ENCODE peak calls at places on chromosomes 11 and 22, in six cellular contexts. L, O, U, Q, K and F are unnamed samples.

GRCh38 chr11:63516109-63516508 is 10.2 kb downstream of the LGALS12 start:
- DNase-seq in L (no peak), O (no peak), U (no peak), Q (no peak), K (no peak), F (no peak)

GRCh38 chr11:66277475-66278391 is at the start of gene CNIH2:
- DNase-seq in L (peak; percentile 78), O (no peak), U (no peak), Q (no peak), K (peak; percentile 57), F (no peak)

GRCh38 chr22:28819253-28820096 is 19.1 kb upstream of the XBP1 start:
- DNase-seq in L (no peak), O (no peak), U (no peak), Q (no peak), K (no peak), F (no peak)

GRCh38 chr22:47231759-47232158 is 469.3 kb downstream of the TBC1D22A start:
- DNase-seq in L (no peak), O (no peak), U (no peak), Q (no peak), K (no peak), F (no peak)

GRCh38 chr11:125348141-125348651 is 147.9 kb downstream of the FEZ1 start:
- DNase-seq in L (peak; percentile 60), O (no peak), U (peak; percentile 96), Q (no peak), K (no peak), F (no peak)

GRCh38 chr11:120121336-120121735 is 16.6 kb downstream of the TRIM29 start:
- DNase-seq in L (no peak), O (no peak), U (no peak), Q (no peak), K (peak; percentile 62), F (no peak)

GRCh38 chr11:48081151-48082010 is 101.0 kb downstream of the PTPRJ start:
- DNase-seq in L (no peak), O (peak; percentile 59), U (no peak), Q (no peak), K (no peak), F (peak; percentile 56)

GRCh38 chr11:114719562-114719961 is 41.2 kb downstream of the NXPE2 start:
- DNase-seq in L (no peak), O (no peak), U (no peak), Q (no peak), K (no peak), F (no peak)

GRCh38 chr11:37002831-37003230 is 404.8 kb upstream of the RAG2 start:
- DNase-seq in L (no peak), O (no peak), U (no peak), Q (no peak), K (no peak), F (no peak)

GRCh38 chr11:44072757-44073658 is 6.9 kb downstream of the ACCS start:
- DNase-seq in L (no peak), O (no peak), U (no peak), Q (no peak), K (no peak), F (no peak)

GRCh38 chr11:66541892-66542291 is 4.0 kb downstream of the ZDHHC24 start:
- DNase-seq in L (no peak), O (no peak), U (no peak), Q (no peak), K (no peak), F (no peak)

GRCh38 chr11:110529043-110529442 is 99.3 kb downstream of the FDX1 start:
- DNase-seq in L (no peak), O (no peak), U (no peak), Q (no peak), K (peak; percentile 62), F (no peak)

GRCh38 chr11:134155946-134156865 is 67.6 kb downstream of the NCAPD3 start:
- DNase-seq in L (no peak), O (no peak), U (no peak), Q (no peak), K (no peak), F (no peak)

GRCh38 chr11:134157451-134157850 is 66.3 kb downstream of the NCAPD3 start:
- DNase-seq in L (no peak), O (no peak), U (no peak), Q (no peak), K (no peak), F (no peak)

GRCh38 chr11:134155456-134155855 is 68.3 kb downstream of the NCAPD3 start:
- DNase-seq in L (no peak), O (no peak), U (no peak), Q (no peak), K (no peak), F (no peak)

GRCh38 chr11:134159652-134160051 is 64.1 kb downstream of the NCAPD3 start:
- DNase-seq in L (peak; percentile 31), O (no peak), U (no peak), Q (no peak), K (no peak), F (no peak)

GRCh38 chr11:134158023-134158422 is 65.7 kb downstream of the NCAPD3 start:
- DNase-seq in L (no peak), O (no peak), U (no peak), Q (no peak), K (no peak), F (no peak)
- H3K4me1 ChIP-seq in L (no peaks in the 10 kb centered on the region), O (no peaks in the 10 kb centered on the region), U (no peaks in the 10 kb centered on the region), Q (no peaks in the 10 kb centered on the region), K (no peaks in the 10 kb centered on the region), F (no peaks in the 10 kb centered on the region)

GRCh38 chr22:41180926-41181325 is 24.2 kb upstream of the L3MBTL2 start:
- DNase-seq in L (no peak), O (no peak), U (no peak), Q (no peak), K (no peak), F (no peak)
- H2AK5ac ChIP-seq in L (no peak overlapping the region), O (no peak overlapping the region), U (no peak overlapping the region), Q (no peak overlapping the region), K (no peak overlapping the region), F (no peak overlapping the region)

GRCh38 chr11:102155676-102156075 is 45.4 kb downstream of the YAP1 start:
- DNase-seq in L (no peak), O (peak; percentile 51), U (no peak), Q (no peak), K (no peak), F (peak; percentile 43)
- H3K4me1 ChIP-seq in L (no peaks in the 10 kb centered on the region), O (peaks cover 17% of the 10 kb centered on the region), U (peaks cover 2% of the 10 kb centered on the region), Q (no peaks in the 10 kb centered on the region), K (no peaks in the 10 kb centered on the region), F (peaks cover 1% of the 10 kb centered on the region)

GRCh38 chr22:30324008-30324730 is 2.6 kb downstream of the TBC1D10A start:
- DNase-seq in L (no peak), O (peak; percentile 47), U (no peak), Q (no peak), K (no peak), F (peak; percentile 53)

GRCh38 chr22:30326704-30327362 is at the start of gene TBC1D10A:
- DNase-seq in L (peak; percentile 92), O (peak; percentile 86), U (peak; percentile 89), Q (peak; percentile 98), K (peak; percentile 97), F (peak; percentile 86)

GRCh38 chr22:30325724-30326703 is 727 bp downstream of the TBC1D10A start:
- DNase-seq in L (peak; percentile 49), O (no peak), U (no peak), Q (peak; percentile 37), K (no peak), F (peak; percentile 47)

GRCh38 chr22:30327864-30328345 is 1.2 kb upstream of the TBC1D10A start:
- DNase-seq in L (no peak), O (no peak), U (no peak), Q (peak; percentile 57), K (peak; percentile 69), F (peak; percentile 22)

GRCh38 chr22:30325065-30325720 is 1.5 kb downstream of the TBC1D10A start:
- DNase-seq in L (no peak), O (peak; percentile 90), U (no peak), Q (no peak), K (peak; percentile 32), F (peak; percentile 98)
- H2AK5ac ChIP-seq in L (no peak overlapping the region), O (peak overlapping the region; percentile 90), U (no peak overlapping the region), Q (no peak overlapping the region), K (no peak overlapping the region), F (no peak overlapping the region)

DNA sequence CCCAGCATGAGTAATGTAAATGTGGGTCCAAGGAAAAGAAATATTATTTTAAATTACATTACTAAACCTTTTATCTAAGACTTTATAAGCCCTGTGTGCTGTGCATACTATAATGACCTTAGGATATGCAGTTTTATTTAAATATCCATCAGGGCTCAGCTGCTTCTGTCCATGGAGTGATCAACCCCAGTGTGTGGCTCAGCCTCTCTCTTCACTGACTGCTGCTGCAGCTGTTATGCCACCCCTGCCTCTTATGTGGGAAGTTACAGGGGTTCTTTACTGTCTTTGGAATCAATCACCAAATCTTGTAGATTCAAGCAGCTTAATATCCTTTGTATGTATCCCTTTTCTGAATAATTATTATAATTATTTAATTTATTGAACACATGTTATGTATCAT is 54.4 kb downstream of the FAT3 start:
- DNase-seq in L (no peak), O (no peak), U (no peak), Q (no peak), K (no peak), F (no peak)
- H3K4me1 ChIP-seq in L (no peaks in the 10 kb centered on the region), O (no peaks in the 10 kb centered on the region), U (peaks cover 2% of the 10 kb centered on the region), Q (no peaks in the 10 kb centered on the region), K (no peaks in the 10 kb centered on the region), F (peaks cover 2% of the 10 kb centered on the region)

GRCh38 chr11:94975599-94975998 is 2.1 kb downstream of the KDM4D start:
- DNase-seq in L (no peak), O (no peak), U (no peak), Q (no peak), K (no peak), F (no peak)

GRCh38 chr11:94974178-94974577 is 669 bp downstream of the KDM4D start:
- DNase-seq in L (no peak), O (no peak), U (no peak), Q (no peak), K (no peak), F (no peak)

GRCh38 chr11:94968334-94968958 is 4.9 kb downstream of the CWC15 start:
- DNase-seq in L (no peak), O (peak; percentile 60), U (no peak), Q (no peak), K (peak; percentile 8), F (peak; percentile 67)

DNA sequence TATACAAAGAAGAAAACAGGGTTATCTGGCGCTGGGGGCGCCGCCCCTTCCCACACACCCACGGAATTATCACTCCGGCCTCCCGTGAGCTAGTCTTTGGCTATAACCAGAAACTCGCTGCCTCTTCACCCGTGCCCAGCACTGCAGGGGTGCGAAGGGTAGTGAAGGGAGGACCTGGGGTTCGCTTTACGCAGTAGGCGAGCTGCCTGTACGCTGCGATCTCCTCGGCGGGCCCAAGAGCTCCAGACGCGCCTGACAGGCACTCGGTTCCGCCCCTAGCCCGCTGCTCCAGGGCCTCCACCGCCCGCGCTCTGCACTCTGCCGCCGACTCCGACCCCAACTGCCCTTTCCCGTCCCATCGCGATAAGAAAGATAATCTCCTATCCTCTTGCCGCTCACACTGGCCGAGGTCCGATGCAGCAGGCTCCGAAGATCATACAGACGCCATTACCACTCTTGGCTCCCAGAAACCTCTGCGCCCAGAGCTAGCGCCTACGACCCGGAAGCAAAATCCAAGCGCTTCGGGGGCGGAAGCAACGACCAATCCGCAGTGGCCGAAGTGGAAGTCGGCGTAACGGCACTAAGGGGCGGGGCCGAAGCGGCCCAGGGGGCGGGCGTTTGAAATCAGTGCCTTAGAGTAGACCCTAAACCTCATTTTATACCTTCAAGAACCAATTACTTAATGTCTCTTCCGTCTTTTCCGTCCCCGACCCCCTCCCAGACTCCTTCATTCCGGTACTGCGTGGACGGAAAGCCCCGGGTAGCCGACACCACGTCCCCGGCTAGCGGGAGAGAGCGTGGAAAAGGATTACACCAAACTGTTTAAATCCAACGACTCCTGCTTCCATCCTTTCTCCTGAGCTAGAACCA is at the start of the genes CWC15 and KDM4D:
- DNase-seq in L (peak; percentile 93), O (peak; percentile 90), U (peak; percentile 86), Q (peak; percentile 94), K (peak; percentile 97), F (peak; percentile 95)
- H2AK5ac ChIP-seq in L (no peak within 1 kb of the TSS), O (no peak within 1 kb of the TSS), U (no peak within 1 kb of the TSS), Q (no peak within 1 kb of the TSS), K (no peak within 1 kb of the TSS), F (no peak within 1 kb of the TSS)

GRCh38 chr11:33461726-33462125 is 204.5 kb downstream of the HIPK3 start:
- DNase-seq in L (no peak), O (no peak), U (no peak), Q (no peak), K (no peak), F (no peak)
- H3K4me1 ChIP-seq in L (no peaks in the 10 kb centered on the region), O (peaks cover 2% of the 10 kb centered on the region), U (no peaks in the 10 kb centered on the region), Q (no peaks in the 10 kb centered on the region), K (no peaks in the 10 kb centered on the region), F (peaks cover 3% of the 10 kb centered on the region)